ENCODE peak calls at places on chromosome 16, in six cellular contexts. One of them, this sample, is unnamed.

GRCh38 chr16:85210423-85211169 is 98.3 kb upstream of the CIBAR2 start:
- DNase-seq in NCI-H2081: no peak
- DNase-seq in neuronal stem cell: no peak
- DNase-seq in stimulated activated CD8-positive, alpha-beta memory T cell treated with anti-CD3 and anti-CD28 coated beads, Interleukin-7, amount 100 ng/mL, for 1 hour: no peak
- DNase-seq in astrocyte of the hippocampus: peak; percentile 74
- DNase-seq in tibial artery: no peak
- DNase-seq in this sample: no peak

GRCh38 chr16:80703391-80704071 is 100.9 kb downstream of the CDYL2 start:
- DNase-seq in NCI-H2081: no peak
- DNase-seq in neuronal stem cell: no peak
- DNase-seq in stimulated activated CD8-positive, alpha-beta memory T cell treated with anti-CD3 and anti-CD28 coated beads, Interleukin-7, amount 100 ng/mL, for 1 hour: no peak
- DNase-seq in astrocyte of the hippocampus: no peak
- DNase-seq in tibial artery: no peak
- DNase-seq in this sample: no peak

GRCh38 chr16:82735696-82736095 is 108.9 kb downstream of the CDH13 start:
- DNase-seq in NCI-H2081: no peak
- DNase-seq in neuronal stem cell: no peak
- DNase-seq in stimulated activated CD8-positive, alpha-beta memory T cell treated with anti-CD3 and anti-CD28 coated beads, Interleukin-7, amount 100 ng/mL, for 1 hour: no peak
- DNase-seq in astrocyte of the hippocampus: peak; percentile 94
- DNase-seq in tibial artery: no peak
- DNase-seq in this sample: no peak

GRCh38 chr16:3118846-3119245 is 6.5 kb downstream of the ZNF205 start:
- DNase-seq in NCI-H2081: no peak
- DNase-seq in neuronal stem cell: no peak
- DNase-seq in stimulated activated CD8-positive, alpha-beta memory T cell treated with anti-CD3 and anti-CD28 coated beads, Interleukin-7, amount 100 ng/mL, for 1 hour: no peak
- DNase-seq in astrocyte of the hippocampus: no peak
- DNase-seq in tibial artery: no peak
- DNase-seq in this sample: no peak

GRCh38 chr16:53864819-53865491 is 161.0 kb downstream of the FTO start:
- DNase-seq in NCI-H2081: no peak
- DNase-seq in neuronal stem cell: no peak
- DNase-seq in stimulated activated CD8-positive, alpha-beta memory T cell treated with anti-CD3 and anti-CD28 coated beads, Interleukin-7, amount 100 ng/mL, for 1 hour: no peak
- DNase-seq in astrocyte of the hippocampus: peak; percentile 72
- DNase-seq in tibial artery: no peak
- DNase-seq in this sample: no peak

GRCh38 chr16:89314357-89314756 is 96.9 kb downstream of the ZNF778 start:
- DNase-seq in NCI-H2081: no peak
- DNase-seq in neuronal stem cell: no peak
- DNase-seq in stimulated activated CD8-positive, alpha-beta memory T cell treated with anti-CD3 and anti-CD28 coated beads, Interleukin-7, amount 100 ng/mL, for 1 hour: no peak
- DNase-seq in astrocyte of the hippocampus: no peak
- DNase-seq in tibial artery: no peak
- DNase-seq in this sample: no peak

GRCh38 chr16:75192606-75193264 is 14.2 kb downstream of the CTRB2 start:
- DNase-seq in NCI-H2081: no peak
- DNase-seq in neuronal stem cell: no peak
- DNase-seq in stimulated activated CD8-positive, alpha-beta memory T cell treated with anti-CD3 and anti-CD28 coated beads, Interleukin-7, amount 100 ng/mL, for 1 hour: no peak
- DNase-seq in astrocyte of the hippocampus: no peak
- DNase-seq in tibial artery: no peak
- DNase-seq in this sample: peak; percentile 61

GRCh38 chr16:23469814-23470213 is 16.8 kb upstream of the COG7 start:
- DNase-seq in NCI-H2081: no peak
- DNase-seq in neuronal stem cell: no peak
- DNase-seq in stimulated activated CD8-positive, alpha-beta memory T cell treated with anti-CD3 and anti-CD28 coated beads, Interleukin-7, amount 100 ng/mL, for 1 hour: no peak
- DNase-seq in astrocyte of the hippocampus: peak; percentile 61
- DNase-seq in tibial artery: no peak
- DNase-seq in this sample: no peak

GRCh38 chr16:88769617-88770458 is 15.2 kb downstream of the PIEZO1 start:
- DNase-seq in NCI-H2081: no peak
- DNase-seq in neuronal stem cell: peak; percentile 67
- DNase-seq in stimulated activated CD8-positive, alpha-beta memory T cell treated with anti-CD3 and anti-CD28 coated beads, Interleukin-7, amount 100 ng/mL, for 1 hour: no peak
- DNase-seq in astrocyte of the hippocampus: peak; percentile 65
- DNase-seq in tibial artery: no peak
- DNase-seq in this sample: no peak

GRCh38 chr16:47424846-47425245 is 36.0 kb downstream of the ITFG1 start:
- DNase-seq in NCI-H2081: no peak
- DNase-seq in neuronal stem cell: peak; percentile 18
- DNase-seq in stimulated activated CD8-positive, alpha-beta memory T cell treated with anti-CD3 and anti-CD28 coated beads, Interleukin-7, amount 100 ng/mL, for 1 hour: no peak
- DNase-seq in astrocyte of the hippocampus: no peak
- DNase-seq in tibial artery: no peak
- DNase-seq in this sample: no peak

GRCh38 chr16:16881771-16882170 is 502.8 kb downstream of the NPIPA7 start:
- DNase-seq in NCI-H2081: no peak
- DNase-seq in neuronal stem cell: no peak
- DNase-seq in stimulated activated CD8-positive, alpha-beta memory T cell treated with anti-CD3 and anti-CD28 coated beads, Interleukin-7, amount 100 ng/mL, for 1 hour: no peak
- DNase-seq in astrocyte of the hippocampus: no peak
- DNase-seq in tibial artery: no peak
- DNase-seq in this sample: no peak

GRCh38 chr16:10736926-10737625 is 6.6 kb upstream of the NUBP1 start:
- DNase-seq in NCI-H2081: peak; percentile 64
- DNase-seq in neuronal stem cell: peak; percentile 69
- DNase-seq in stimulated activated CD8-positive, alpha-beta memory T cell treated with anti-CD3 and anti-CD28 coated beads, Interleukin-7, amount 100 ng/mL, for 1 hour: peak; percentile 49
- DNase-seq in astrocyte of the hippocampus: peak; percentile 81
- DNase-seq in tibial artery: peak; percentile 64
- DNase-seq in this sample: no peak

GRCh38 chr16:77541131-77541530 is 106.3 kb upstream of the ADAMTS18 start:
- DNase-seq in NCI-H2081: no peak
- DNase-seq in neuronal stem cell: no peak
- DNase-seq in stimulated activated CD8-positive, alpha-beta memory T cell treated with anti-CD3 and anti-CD28 coated beads, Interleukin-7, amount 100 ng/mL, for 1 hour: no peak
- DNase-seq in astrocyte of the hippocampus: no peak
- DNase-seq in tibial artery: no peak
- DNase-seq in this sample: no peak

GRCh38 chr16:10352262-10352661 is 33.6 kb upstream of the ATF7IP2 start:
- DNase-seq in NCI-H2081: no peak
- DNase-seq in neuronal stem cell: no peak
- DNase-seq in stimulated activated CD8-positive, alpha-beta memory T cell treated with anti-CD3 and anti-CD28 coated beads, Interleukin-7, amount 100 ng/mL, for 1 hour: no peak
- DNase-seq in astrocyte of the hippocampus: no peak
- DNase-seq in tibial artery: no peak
- DNase-seq in this sample: no peak

GRCh38 chr16:4314532-4315184 is 1.2 kb upstream of the GLIS2 start:
- DNase-seq in NCI-H2081: no peak
- DNase-seq in neuronal stem cell: no peak
- DNase-seq in stimulated activated CD8-positive, alpha-beta memory T cell treated with anti-CD3 and anti-CD28 coated beads, Interleukin-7, amount 100 ng/mL, for 1 hour: no peak
- DNase-seq in astrocyte of the hippocampus: peak; percentile 62
- DNase-seq in tibial artery: no peak
- DNase-seq in this sample: no peak

GRCh38 chr16:56747486-56748045 is 17.6 kb downstream of the NUP93 start:
- DNase-seq in NCI-H2081: no peak
- DNase-seq in neuronal stem cell: no peak
- DNase-seq in stimulated activated CD8-positive, alpha-beta memory T cell treated with anti-CD3 and anti-CD28 coated beads, Interleukin-7, amount 100 ng/mL, for 1 hour: no peak
- DNase-seq in astrocyte of the hippocampus: peak; percentile 71
- DNase-seq in tibial artery: no peak
- DNase-seq in this sample: no peak

GRCh38 chr16:85172465-85173071 is 60.3 kb upstream of the CIBAR2 start:
- DNase-seq in NCI-H2081: no peak
- DNase-seq in neuronal stem cell: no peak
- DNase-seq in stimulated activated CD8-positive, alpha-beta memory T cell treated with anti-CD3 and anti-CD28 coated beads, Interleukin-7, amount 100 ng/mL, for 1 hour: no peak
- DNase-seq in astrocyte of the hippocampus: peak; percentile 55
- DNase-seq in tibial artery: no peak
- DNase-seq in this sample: no peak

GRCh38 chr16:74731853-74732477 is 31.3 kb upstream of the MLKL start:
- DNase-seq in NCI-H2081: no peak
- DNase-seq in neuronal stem cell: no peak
- DNase-seq in stimulated activated CD8-positive, alpha-beta memory T cell treated with anti-CD3 and anti-CD28 coated beads, Interleukin-7, amount 100 ng/mL, for 1 hour: no peak
- DNase-seq in astrocyte of the hippocampus: no peak
- DNase-seq in tibial artery: no peak
- DNase-seq in this sample: no peak

GRCh38 chr16:30902070-30902972 is 5.9 kb downstream of the CTF1 start:
- DNase-seq in NCI-H2081: peak; percentile 20
- DNase-seq in neuronal stem cell: no peak
- DNase-seq in stimulated activated CD8-positive, alpha-beta memory T cell treated with anti-CD3 and anti-CD28 coated beads, Interleukin-7, amount 100 ng/mL, for 1 hour: peak; percentile 29
- DNase-seq in astrocyte of the hippocampus: peak; percentile 94
- DNase-seq in tibial artery: peak; percentile 39
- DNase-seq in this sample: peak; percentile 91

GRCh38 chr16:67027046-67027445 is 1.9 kb upstream of the CBFB start:
- DNase-seq in NCI-H2081: no peak
- DNase-seq in neuronal stem cell: no peak
- DNase-seq in stimulated activated CD8-positive, alpha-beta memory T cell treated with anti-CD3 and anti-CD28 coated beads, Interleukin-7, amount 100 ng/mL, for 1 hour: no peak
- DNase-seq in astrocyte of the hippocampus: no peak
- DNase-seq in tibial artery: no peak
- DNase-seq in this sample: no peak

GRCh38 chr16:1545044-1545736 is 11.7 kb downstream of the TMEM204 start:
- DNase-seq in NCI-H2081: no peak
- DNase-seq in neuronal stem cell: no peak
- DNase-seq in stimulated activated CD8-positive, alpha-beta memory T cell treated with anti-CD3 and anti-CD28 coated beads, Interleukin-7, amount 100 ng/mL, for 1 hour: no peak
- DNase-seq in astrocyte of the hippocampus: no peak
- DNase-seq in tibial artery: no peak
- DNase-seq in this sample: no peak

GRCh38 chr16:920722-921121 is 50.1 kb downstream of the LMF1 start:
- DNase-seq in NCI-H2081: no peak
- DNase-seq in neuronal stem cell: no peak
- DNase-seq in stimulated activated CD8-positive, alpha-beta memory T cell treated with anti-CD3 and anti-CD28 coated beads, Interleukin-7, amount 100 ng/mL, for 1 hour: no peak
- DNase-seq in astrocyte of the hippocampus: no peak
- DNase-seq in tibial artery: peak; percentile 47
- DNase-seq in this sample: peak; percentile 75

GRCh38 chr16:11073407-11073806 is 129.0 kb downstream of the CLEC16A start:
- DNase-seq in NCI-H2081: no peak
- DNase-seq in neuronal stem cell: no peak
- DNase-seq in stimulated activated CD8-positive, alpha-beta memory T cell treated with anti-CD3 and anti-CD28 coated beads, Interleukin-7, amount 100 ng/mL, for 1 hour: no peak
- DNase-seq in astrocyte of the hippocampus: no peak
- DNase-seq in tibial artery: no peak
- DNase-seq in this sample: no peak

This sample was measured in aorta.